ENCODE peak calls at places on chromosomes 11 and 22, in six cellular contexts. P is heart left ventricle, Y is stomach, R is IMR-90, V is esophagus squamous epithelium, Z is body of pancreas. C is an unnamed sample.

GRCh38 chr22:39027717-39028116 is 6.8 kb downstream of the APOBEC3D start:
- DNase-seq in P (no peak), Y (no peak), R (no peak), V (no peak), Z (no peak), C (no peak)

GRCh38 chr11:10392680-10393079 is 62.4 kb upstream of the AMPD3 start:
- DNase-seq in P (no peak), Y (no peak), R (peak), V (no peak), Z (no peak), C (no peak)

GRCh38 chr22:27385261-27385998 is 416.1 kb downstream of the MN1 start:
- DNase-seq in P (no peak), Y (no peak), R (no peak), V (no peak), Z (no peak), C (no peak)

GRCh38 chr11:117299351-117300300 is 8.5 kb downstream of the BACE1-AS start:
- DNase-seq in P (no peak), Y (no peak), R (no peak), V (no peak), Z (peak), C (no peak)

GRCh38 chr11:66224226-66224850 is 44.1 kb upstream of the RAB1B start:
- DNase-seq in P (no peak), Y (no peak), R (no peak), V (no peak), Z (no peak), C (no peak)

GRCh38 chr22:39418696-39419095 is 19.1 kb downstream of the TAB1 start:
- DNase-seq in P (no peak), Y (no peak), R (no peak), V (no peak), Z (no peak), C (no peak)

GRCh38 chr11:78078218-78079167 is 1.2 kb downstream of the NDUFC2 start:
- DNase-seq in P (no peak), Y (no peak), R (no peak), V (no peak), Z (no peak), C (no peak)

GRCh38 chr11:88494857-88495256 is 157.3 kb upstream of the CTSC start:
- DNase-seq in P (no peak), Y (no peak), R (no peak), V (no peak), Z (no peak), C (no peak)

GRCh38 chr11:29018631-29019030 is 910.4 kb downstream of the METTL15 start:
- DNase-seq in P (no peak), Y (no peak), R (peak), V (no peak), Z (no peak), C (peak)

GRCh38 chr11:69588270-69588669 is 52.7 kb upstream of the CCND1 start:
- DNase-seq in P (no peak), Y (no peak), R (peak), V (no peak), Z (no peak), C (peak)

GRCh38 chr11:1165256-1166041 is 7.7 kb downstream of the MUC5AC start:
- DNase-seq in P (no peak), Y (peak), R (no peak), V (no peak), Z (peak), C (no peak)

GRCh38 chr11:111957663-111958415 is 20.7 kb downstream of the DIXDC1 start:
- DNase-seq in P (no peak), Y (no peak), R (no peak), V (no peak), Z (no peak), C (no peak)

GRCh38 chr11:123653405-123653996 is 923 bp downstream of the SCN3B start:
- DNase-seq in P (no peak), Y (no peak), R (no peak), V (no peak), Z (no peak), C (no peak)

GRCh38 chr22:23231471-23232093 is 51.3 kb downstream of the BCR start:
- DNase-seq in P (no peak), Y (no peak), R (no peak), V (no peak), Z (no peak), C (no peak)

GRCh38 chr11:20966489-20966888 is 297.1 kb downstream of the NELL1 start:
- DNase-seq in P (no peak), Y (no peak), R (no peak), V (no peak), Z (no peak), C (no peak)

GRCh38 chr11:117950320-117950719 is 21.1 kb upstream of the TMPRSS13 start:
- DNase-seq in P (no peak), Y (no peak), R (no peak), V (no peak), Z (no peak), C (no peak)

GRCh38 chr22:24486501-24486921 is 8.6 kb upstream of the UPB1 start:
- DNase-seq in P (no peak), Y (no peak), R (peak), V (no peak), Z (no peak), C (peak)

GRCh38 chr11:83645561-83645960 is 359.4 kb upstream of the CCDC90B start:
- DNase-seq in P (no peak), Y (no peak), R (no peak), V (no peak), Z (no peak), C (no peak)

GRCh38 chr22:47166446-47167016 is 404.1 kb downstream of the TBC1D22A start:
- DNase-seq in P (peak), Y (no peak), R (no peak), V (no peak), Z (no peak), C (no peak)

GRCh38 chr22:50167689-50168489 is 2.6 kb upstream of the PANX2 start:
- DNase-seq in P (no peak), Y (no peak), R (no peak), V (no peak), Z (no peak), C (no peak)

GRCh38 chr11:23320131-23320530 is 459.9 kb upstream of the CCDC179 start:
- DNase-seq in P (no peak), Y (no peak), R (no peak), V (no peak), Z (no peak), C (no peak)

GRCh38 chr22:33337524-33337923 is 279.3 kb upstream of the SYN3 start:
- DNase-seq in P (no peak), Y (peak), R (no peak), V (no peak), Z (peak), C (no peak)

GRCh38 chr11:1839924-1840779 is 1.4 kb downstream of the TNNI2 start:
- DNase-seq in P (peak), Y (peak), R (no peak), V (no peak), Z (no peak), C (no peak)

GRCh38 chr11:8031248-8032115 is 44.3 kb downstream of the EIF3F start:
- DNase-seq in P (no peak), Y (no peak), R (no peak), V (no peak), Z (no peak), C (no peak)

GRCh38 chr22:20125201-20126174 is 6.1 kb upstream of the ZDHHC8 start:
- DNase-seq in P (no peak), Y (peak), R (no peak), V (no peak), Z (no peak), C (no peak)

GRCh38 chr11:7495997-7496545 is 10.8 kb downstream of the OLFML1 start:
- DNase-seq in P (no peak), Y (no peak), R (no peak), V (no peak), Z (no peak), C (no peak)

DNA sequence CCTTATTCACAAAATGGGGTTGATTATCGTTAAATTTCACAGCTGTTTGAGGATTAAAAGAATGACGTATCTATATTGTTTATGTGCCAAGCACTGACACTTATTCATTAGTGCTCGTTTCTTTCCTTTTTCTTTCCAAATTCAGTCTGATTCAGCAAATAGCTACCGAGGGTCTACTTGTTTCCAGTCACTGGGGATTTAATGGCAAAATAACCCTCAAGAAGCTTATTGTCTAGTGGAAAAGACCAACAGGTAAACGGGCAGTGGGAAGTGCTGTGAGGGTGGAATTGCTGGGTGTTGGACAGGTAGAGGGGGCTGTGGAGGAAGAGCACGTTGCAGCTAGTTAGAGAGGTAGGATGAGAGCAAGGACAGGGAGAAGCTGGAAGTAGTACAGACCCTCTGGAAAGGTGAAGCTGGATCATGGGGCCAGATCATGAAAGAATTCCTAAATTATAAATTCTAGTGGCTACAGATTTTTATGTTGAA is 48.3 kb upstream of the BIRC3 start:
- DNase-seq in P (no peak), Y (no peak), R (no peak), V (no peak), Z (no peak), C (no peak)
- TF ChIP-seq POLR2A in P (no peak), Y (no peak), R (no peak), V (no peak), Z (no peak), C (no peak)

GRCh38 chr11:86067230-86068137 is 1.4 kb downstream of the PICALM start:
- DNase-seq in P (no peak), Y (no peak), R (no peak), V (no peak), Z (no peak), C (no peak)

GRCh38 chr11:86070435-86071056 is 1.7 kb upstream of the PICALM start:
- DNase-seq in P (no peak), Y (no peak), R (no peak), V (no peak), Z (no peak), C (no peak)

GRCh38 chr11:86069408-86070086 is 663 bp upstream of the PICALM start:
- DNase-seq in P (peak), Y (no peak), R (peak), V (no peak), Z (no peak), C (peak)

GRCh38 chr11:86068138-86068861 is 584 bp downstream of the PICALM start:
- DNase-seq in P (peak), Y (peak), R (no peak), V (no peak), Z (peak), C (no peak)

GRCh38 chr11:86068951-86069407 is at the start of gene PICALM:
- DNase-seq in P (peak), Y (peak), R (peak), V (peak), Z (peak), C (peak)
- TF ChIP-seq POLR2A in P (no peak), Y (no peak), R (peak), V (peak), Z (peak), C (peak)

DNA sequence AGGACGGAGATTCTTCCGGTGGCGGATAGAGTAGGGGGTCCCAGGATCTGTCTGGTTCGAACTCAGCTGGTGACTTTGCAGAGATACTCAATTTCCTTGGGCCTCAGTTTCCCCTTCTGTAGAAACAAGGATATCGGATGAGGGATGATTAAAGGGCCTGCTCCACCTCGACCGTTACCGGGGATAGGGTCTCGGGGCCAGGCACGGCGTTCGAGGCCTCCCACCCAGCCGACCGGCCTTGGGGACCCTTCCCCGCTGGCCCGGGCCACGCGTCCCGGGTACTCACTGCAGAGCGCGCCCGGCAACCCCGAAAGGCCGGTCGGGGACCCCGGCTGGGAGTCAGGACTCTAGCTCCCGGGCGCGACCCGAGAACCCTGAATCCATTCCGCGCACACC is 321 bp downstream of the RHBDD3 start:
- DNase-seq in P (no peak), Y (no peak), R (no peak), V (no peak), Z (no peak), C (no peak)
- TF ChIP-seq POLR2A in P (no peak), Y (no peak), R (no peak), V (no peak), Z (no peak), C (no peak)

GRCh38 chr11:128437137-128437536 is 150.2 kb downstream of the ETS1 start:
- DNase-seq in P (no peak), Y (no peak), R (peak), V (no peak), Z (no peak), C (no peak)
- TF ChIP-seq POLR2A in P (no peak), Y (no peak), R (no peak), V (no peak), Z (no peak), C (no peak)

DNA sequence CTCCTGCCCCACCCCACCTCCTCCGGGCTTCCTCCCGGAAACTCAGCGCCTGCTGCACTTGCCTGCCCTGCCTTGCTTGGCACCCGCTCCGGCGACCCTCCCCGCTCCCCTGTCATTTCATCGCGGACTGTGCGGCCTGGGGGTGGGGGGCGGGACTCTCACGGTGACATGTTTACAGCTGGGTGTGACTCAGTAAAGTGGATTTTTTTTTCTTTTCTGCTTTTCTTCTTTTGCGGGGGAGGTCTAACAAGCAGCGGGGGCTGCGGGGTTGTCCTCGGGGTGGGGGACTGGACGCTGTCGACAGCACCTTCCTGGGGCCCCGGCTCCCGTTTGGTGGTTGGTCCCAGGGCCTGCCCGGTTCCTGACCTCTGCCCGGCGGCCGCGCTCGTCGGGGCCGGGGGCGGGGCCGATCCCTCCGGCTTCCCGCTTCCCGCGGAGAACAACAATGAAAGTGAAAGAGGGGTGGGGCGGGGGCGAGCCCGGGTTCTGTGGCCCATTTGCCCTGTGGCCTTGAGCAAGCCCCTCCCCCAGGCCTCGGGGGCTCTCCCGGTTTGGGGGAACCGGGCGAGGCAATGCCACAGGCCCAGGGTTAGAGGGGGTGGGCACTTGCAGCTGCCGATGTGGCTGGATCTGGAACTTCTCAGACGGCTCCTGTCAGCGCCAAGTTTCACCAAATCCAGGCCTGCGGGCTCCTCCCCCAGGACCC is 976 bp upstream of the MDK start:
- DNase-seq in P (peak), Y (peak), R (no peak), V (no peak), Z (peak), C (peak)
- TF ChIP-seq POLR2A in P (no peak), Y (no peak), R (no peak), V (no peak), Z (no peak), C (peak)

GRCh38 chr11:74696488-74696887 is 34.7 kb downstream of the CHRDL2 start:
- DNase-seq in P (no peak), Y (no peak), R (no peak), V (no peak), Z (no peak), C (no peak)

GRCh38 chr11:74695705-74696280 is 35.4 kb downstream of the CHRDL2 start:
- DNase-seq in P (no peak), Y (no peak), R (no peak), V (no peak), Z (no peak), C (no peak)

GRCh38 chr11:74697722-74698121 is 33.5 kb downstream of the CHRDL2 start:
- DNase-seq in P (no peak), Y (no peak), R (no peak), V (no peak), Z (no peak), C (no peak)

GRCh38 chr11:74694536-74694935 is 36.7 kb downstream of the CHRDL2 start:
- DNase-seq in P (no peak), Y (no peak), R (no peak), V (no peak), Z (no peak), C (no peak)

GRCh38 chr11:74696932-74697687 is 34.1 kb downstream of the CHRDL2 start:
- DNase-seq in P (peak), Y (peak), R (peak), V (no peak), Z (peak), C (no peak)
- TF ChIP-seq POLR2A in P (no peak), Y (no peak), R (peak), V (no peak), Z (peak), C (no peak)

GRCh38 chr11:124674168-124674517 is 439 bp downstream of the SPA17 start:
- DNase-seq in P (no peak), Y (no peak), R (no peak), V (no peak), Z (no peak), C (no peak)

GRCh38 chr11:124673333-124674167 is at the start of the genes SIAE and SPA17:
- DNase-seq in P (peak), Y (peak), R (peak), V (peak), Z (peak), C (peak)

GRCh38 chr11:124674571-124674970 is 867 bp downstream of the SPA17 start:
- DNase-seq in P (no peak), Y (no peak), R (no peak), V (no peak), Z (no peak), C (no peak)

GRCh38 chr11:124670732-124671131 is 2.8 kb downstream of the SIAE start:
- DNase-seq in P (no peak), Y (no peak), R (peak), V (no peak), Z (no peak), C (no peak)

DNA sequence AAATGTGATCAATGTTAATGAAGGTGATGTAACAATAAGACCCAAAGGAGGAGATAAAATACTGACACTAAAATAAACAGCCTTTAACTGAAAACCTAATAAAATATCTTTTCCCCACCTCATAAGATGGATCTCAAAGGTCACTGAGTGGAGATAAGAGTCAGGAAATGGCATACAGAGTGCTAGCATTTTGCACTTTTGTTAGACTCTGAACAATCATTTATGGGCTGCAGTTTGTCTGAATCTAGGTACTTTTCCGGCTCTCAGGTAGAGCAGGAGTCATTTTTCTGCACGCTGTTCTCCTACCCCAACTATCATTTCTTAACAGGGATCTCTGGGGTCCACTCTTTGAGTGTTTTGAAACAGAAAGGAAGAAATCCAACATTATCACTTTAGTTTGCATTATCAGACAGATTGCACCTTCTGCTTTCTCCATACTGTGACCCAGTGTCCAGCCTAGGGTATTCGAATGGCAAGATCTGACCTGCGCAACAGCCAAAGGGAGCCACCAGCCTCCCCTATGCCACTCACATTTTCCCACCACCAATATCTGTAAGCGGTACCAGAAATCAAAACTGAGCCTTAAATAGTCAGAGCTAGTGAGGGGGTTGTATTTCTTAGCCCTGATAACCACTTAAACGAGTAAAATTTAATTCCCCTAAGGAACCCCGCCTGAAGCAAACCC is 866 bp downstream of the SIAE start:
- DNase-seq in P (no peak), Y (no peak), R (no peak), V (no peak), Z (no peak), C (no peak)
- TF ChIP-seq POLR2A in P (no peak), Y (no peak), R (no peak), V (no peak), Z (no peak), C (no peak)

GRCh38 chr11:5690216-5690615 is 626 bp downstream of the TRIM22 start:
- DNase-seq in P (peak), Y (no peak), R (peak), V (no peak), Z (no peak), C (no peak)
- TF ChIP-seq POLR2A in P (no peak), Y (no peak), R (peak), V (no peak), Z (no peak), C (no peak)

C was measured in H54.